ENCODE peak calls at places on chromosomes 16 and 17, in five cellular contexts. Z is K562, N is GM12878, H is HepG2, U is H1. L is an unnamed sample. For H3K27me3, the result is how much of the 10 kb centered on the place peaks cover.

GRCh38 chr17:10547351-10547750 is 2.1 kb downstream of the MYH2 start:
- DNase-seq in H (no peak), N (no peak), U (no peak), Z (no peak), L (no peak)

GRCh38 chr17:72501404-72502110 is 380.7 kb downstream of the SOX9 start:
- DNase-seq in N (no peak), Z (no peak), H (peak), U (no peak), L (no peak)

GRCh38 chr16:67847064-67847861 is at the start of gene CENPT:
- DNase-seq in Z (peak), U (no peak), N (no peak), H (peak), L (no peak)

GRCh38 chr17:82775033-82775823 is 23.4 kb downstream of the TBCD start:
- DNase-seq in N (no peak), U (no peak), H (peak), Z (peak), L (peak)

GRCh38 chr17:1399679-1400512 is at the start of gene YWHAE:
- DNase-seq in N (peak), U (peak), H (peak), Z (peak), L (peak)

GRCh38 chr16:31179153-31179746 is 689 bp upstream of the FUS start:
- DNase-seq in H (no peak), U (no peak), N (no peak), Z (no peak), L (no peak)

GRCh38 chr17:443109-443508 is 90.5 kb upstream of the RPH3AL start:
- DNase-seq in H (no peak), N (no peak), Z (no peak), U (no peak), L (no peak)

GRCh38 chr16:75065149-75065807 is 51.3 kb downstream of the LDHD start:
- DNase-seq in Z (peak), H (no peak), N (no peak), U (no peak), L (no peak)

GRCh38 chr16:10153993-10154788 is 28.0 kb downstream of the GRIN2A start:
- DNase-seq in Z (no peak), N (no peak), U (no peak), H (no peak), L (no peak)

GRCh38 chr17:9893606-9894005 is 11.5 kb downstream of the RCVRN start:
- DNase-seq in H (no peak), U (no peak), N (no peak), Z (no peak), L (no peak)

GRCh38 chr16:56617212-56618085 is 8.1 kb upstream of the MT1E start:
- DNase-seq in N (no peak), H (no peak), Z (no peak), U (no peak), L (no peak)

GRCh38 chr17:59427425-59427921 is 96.0 kb downstream of the YPEL2 start:
- DNase-seq in Z (no peak), U (no peak), N (no peak), H (no peak), L (no peak)

GRCh38 chr16:4689864-4690704 is 3.3 kb upstream of the NUDT16L1 start:
- DNase-seq in U (no peak), N (no peak), H (no peak), Z (no peak), L (no peak)

GRCh38 chr16:66133641-66134402 is 232.7 kb upstream of the CDH5 start:
- DNase-seq in H (no peak), N (no peak), U (no peak), Z (no peak), L (no peak)

GRCh38 chr17:76480676-76481075 is 13.3 kb downstream of the AANAT start:
- DNase-seq in H (no peak), Z (no peak), N (no peak), U (no peak), L (no peak)

GRCh38 chr17:75876938-75877751 is 1.2 kb downstream of the TRIM47 start:
- DNase-seq in U (no peak), Z (no peak), N (no peak), H (peak), L (peak)

GRCh38 chr16:88927010-88927409 is 50.0 kb downstream of the CBFA2T3 start:
- DNase-seq in U (no peak), Z (no peak), H (peak), N (no peak), L (peak)

GRCh38 chr16:67014641-67015315 is 14.2 kb upstream of the CBFB start:
- DNase-seq in Z (no peak), U (no peak), H (no peak), N (no peak), L (no peak)

GRCh38 chr16:10992797-10993196 is 48.4 kb downstream of the CLEC16A start:
- DNase-seq in H (no peak), U (no peak), N (no peak), Z (peak), L (peak)

GRCh38 chr16:31347445-31347844 is 7.5 kb upstream of the ITGAX start:
- DNase-seq in H (no peak), N (no peak), U (no peak), Z (no peak), L (no peak)

GRCh38 chr16:24539850-24540484 is 601 bp downstream of the RBBP6 start:
- DNase-seq in U (no peak), H (no peak), N (no peak), Z (no peak), L (no peak)

GRCh38 chr16:8199390-8199789 is 390.9 kb downstream of the TMEM114 start:
- DNase-seq in U (no peak), Z (no peak), N (no peak), H (no peak), L (no peak)

GRCh38 chr17:76865174-76865573 is 3.0 kb upstream of the MGAT5B start:
- DNase-seq in N (no peak), Z (no peak), H (no peak), U (no peak), L (no peak)

GRCh38 chr17:55420067-55420775 is 1.4 kb downstream of the MMD start:
- DNase-seq in N (no peak), U (no peak), Z (no peak), H (no peak), L (no peak)

GRCh38 chr16:26525856-26526255 is 540.9 kb upstream of the C16orf82 start:
- DNase-seq in U (no peak), H (no peak), N (no peak), Z (no peak), L (no peak)

GRCh38 chr17:4536742-4537411 is 18.3 kb downstream of the MYBBP1A start:
- DNase-seq in Z (no peak), H (no peak), N (no peak), U (no peak), L (no peak)

GRCh38 chr16:31504159-31504558 is 4.0 kb downstream of the RUSF1 start:
- DNase-seq in H (no peak), Z (no peak), U (no peak), N (no peak), L (no peak)

GRCh38 chr17:39271546-39271945 is 45.8 kb upstream of the STAC2 start:
- DNase-seq in H (no peak), N (no peak), U (no peak), Z (no peak), L (no peak)

GRCh38 chr16:27177031-27177774 is 26.1 kb upstream of the KDM8 start:
- DNase-seq in H (no peak), U (no peak), Z (no peak), N (no peak), L (no peak)

GRCh38 chr16:3849751-3850543 is 30.6 kb downstream of the CREBBP start:
- DNase-seq in N (no peak), Z (no peak), H (no peak), U (no peak), L (no peak)

GRCh38 chr16:4535627-4536108 is 2.9 kb downstream of the CDIP1 start:
- DNase-seq in H (no peak), Z (no peak), U (no peak), N (no peak), L (no peak)

GRCh38 chr17:39831588-39831987 is 32.5 kb downstream of the IKZF3 start:
- DNase-seq in N (no peak), H (no peak), U (no peak), Z (no peak), L (no peak)

GRCh38 chr16:35365675-35366074 is 1906.3 kb downstream of the TP53TG3F start:
- DNase-seq in H (no peak), N (no peak), U (no peak), Z (no peak), L (no peak)

GRCh38 chr17:74210191-74211140 is 2.9 kb upstream of the TTYH2 start:
- DNase-seq in U (no peak), N (no peak), H (peak), Z (peak), L (peak)

DNA sequence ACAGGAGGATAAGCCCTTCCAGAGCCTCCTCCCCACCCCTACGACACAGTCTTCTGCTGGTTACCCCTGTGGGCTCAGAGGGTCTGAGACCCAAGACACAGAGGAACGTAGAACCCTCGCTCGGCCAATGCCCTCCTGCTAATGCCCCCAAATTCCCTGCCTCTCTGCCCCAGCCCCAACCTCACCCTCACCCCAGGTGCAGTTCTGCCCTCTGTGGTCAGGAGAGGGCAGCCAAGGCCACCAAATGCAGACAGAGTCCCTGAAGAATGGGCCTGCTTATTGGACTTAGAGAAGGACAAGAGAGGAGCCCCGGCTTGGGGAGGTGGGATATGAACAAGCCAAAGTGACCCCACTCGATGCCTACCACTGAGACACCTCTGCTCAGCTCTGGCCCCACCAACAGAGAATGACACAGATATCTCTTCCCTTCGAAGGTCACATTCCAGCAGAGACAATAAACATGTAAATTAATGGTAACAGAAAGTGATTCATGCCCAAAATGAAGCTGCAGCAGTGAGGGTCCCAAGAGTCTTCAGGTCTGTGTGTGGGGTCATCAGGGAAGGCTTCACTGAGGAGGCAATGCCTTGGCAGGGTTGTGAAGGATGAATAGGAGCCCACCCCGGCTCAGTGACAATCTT is 80.9 kb upstream of the CCL1 start:
- DNase-seq in Z (peak), N (no peak), U (no peak), H (peak), L (no peak)
- H3K27me3 ChIP-seq in Z (under half), N (under half), U (under half), H (under half), L (half or more)

DNA sequence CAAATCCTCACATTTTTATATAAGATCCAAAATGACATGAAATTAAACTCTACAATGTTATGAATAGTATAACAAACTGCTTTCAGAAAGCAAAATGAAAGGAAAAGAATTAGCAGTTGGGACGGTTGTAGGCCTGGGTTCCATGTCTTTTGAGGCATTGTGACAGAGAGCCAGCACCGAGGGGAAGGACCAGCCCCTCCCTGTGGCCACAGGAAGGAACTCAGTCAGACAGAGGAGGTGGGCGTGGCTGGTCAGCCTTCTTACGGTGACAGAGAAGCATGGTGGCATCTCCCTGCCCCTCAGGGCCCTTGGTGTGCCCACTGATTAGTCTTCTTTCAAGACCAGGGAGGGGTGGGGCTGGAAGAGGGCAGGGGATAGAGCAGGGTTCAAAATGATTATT is 5.7 kb downstream of the ZNF319 start:
- DNase-seq in Z (peak), N (no peak), U (no peak), H (peak), L (peak)
- TF ChIP-seq YY1 in Z (no peak), N (no peak), U (no peak), H (no peak), L (no peak)

GRCh38 chr17:50961282-50962220 is 95.4 kb upstream of the TOB1 start:
- DNase-seq in N (no peak), H (no peak), Z (no peak), U (no peak), L (no peak)
- TF ChIP-seq SP1 in N (no peak), H (no peak), Z (no peak), U (no peak), L (no peak)

GRCh38 chr17:36816214-36816613 is 121.1 kb upstream of the LHX1 start:
- DNase-seq in H (no peak), U (no peak), N (no peak), Z (no peak), L (no peak)

GRCh38 chr17:36816889-36817288 is 120.4 kb upstream of the LHX1 start:
- DNase-seq in H (no peak), U (no peak), Z (no peak), N (no peak), L (no peak)

GRCh38 chr17:36814958-36815357 is 122.3 kb upstream of the LHX1 start:
- DNase-seq in N (no peak), U (no peak), Z (no peak), H (no peak), L (no peak)

GRCh38 chr17:36817483-36818048 is 119.7 kb upstream of the LHX1 start:
- DNase-seq in H (no peak), N (no peak), Z (no peak), U (no peak), L (no peak)

GRCh38 chr17:36818134-36818825 is 119.0 kb upstream of the LHX1 start:
- DNase-seq in N (no peak), U (no peak), H (no peak), Z (no peak), L (no peak)
- H3K27me3 ChIP-seq in N (under half), U (under half), H (under half), Z (half or more), L (under half)

GRCh38 chr17:49325980-49326379 is 36.1 kb downstream of the ZNF652 start:
- DNase-seq in U (no peak), H (no peak), N (no peak), Z (no peak), L (no peak)

GRCh38 chr17:49333806-49334205 is 28.2 kb downstream of the ZNF652 start:
- DNase-seq in Z (no peak), U (no peak), H (no peak), N (no peak), L (no peak)

DNA sequence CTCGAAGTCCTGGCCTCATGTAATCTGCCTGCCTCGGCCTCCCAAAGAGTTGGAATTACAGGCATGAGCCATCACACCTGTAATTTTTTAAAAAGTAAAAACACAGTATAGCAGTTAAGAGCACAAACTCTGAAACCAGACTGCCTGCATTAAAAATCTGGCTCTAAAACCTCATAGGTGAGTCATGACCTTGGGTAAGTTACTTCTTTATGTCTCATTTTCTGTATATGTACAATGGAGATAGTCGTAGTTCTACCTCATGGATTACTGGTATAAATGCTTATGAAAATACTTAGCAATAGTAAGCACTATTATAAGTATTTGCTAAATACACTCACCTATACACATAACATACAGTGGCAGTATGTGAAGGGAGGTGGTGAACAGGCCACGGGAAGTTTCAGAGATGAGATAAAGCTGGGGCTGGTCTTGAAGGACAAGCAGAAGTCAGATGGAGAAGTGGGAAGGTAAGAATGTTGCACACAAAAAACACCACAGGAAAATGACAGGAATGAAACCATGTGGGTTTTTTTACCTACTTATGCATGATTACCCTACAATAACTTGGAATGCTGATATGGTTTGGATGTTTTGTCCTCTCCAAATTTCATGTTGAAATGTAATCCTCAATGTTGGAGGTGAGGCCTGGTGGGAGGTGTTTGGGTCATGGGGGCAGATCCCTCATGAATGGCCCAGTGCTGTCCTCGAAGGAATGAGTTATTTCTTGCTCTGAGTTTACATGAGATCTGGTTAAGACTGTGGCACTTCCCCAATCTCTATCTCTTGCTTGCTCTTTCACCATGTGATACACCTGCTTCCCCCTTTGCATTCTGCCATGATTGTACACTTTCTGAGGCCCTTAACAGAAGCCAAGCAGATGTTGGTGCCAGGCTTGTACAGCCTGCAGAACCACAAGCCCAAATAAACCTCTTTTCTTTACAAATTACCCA is 33.9 kb downstream of the ZNF652 start:
- DNase-seq in Z (no peak), U (no peak), H (no peak), N (no peak), L (no peak)
- TF ChIP-seq YY1 in Z (no peak), U (no peak), H (no peak), N (no peak), L (no peak)

GRCh38 chr16:53093162-53093744 is 38.5 kb downstream of the CHD9 start:
- DNase-seq in N (no peak), Z (no peak), U (no peak), H (no peak), L (no peak)

GRCh38 chr16:53097190-53097589 is 42.4 kb downstream of the CHD9 start:
- DNase-seq in N (no peak), H (no peak), U (no peak), Z (no peak), L (no peak)

GRCh38 chr16:53090591-53091507 is 36.1 kb downstream of the CHD9 start:
- DNase-seq in N (peak), U (no peak), Z (no peak), H (peak), L (no peak)

GRCh38 chr16:53091508-53092211 is 36.9 kb downstream of the CHD9 start:
- DNase-seq in U (no peak), H (no peak), N (peak), Z (no peak), L (no peak)

DNA sequence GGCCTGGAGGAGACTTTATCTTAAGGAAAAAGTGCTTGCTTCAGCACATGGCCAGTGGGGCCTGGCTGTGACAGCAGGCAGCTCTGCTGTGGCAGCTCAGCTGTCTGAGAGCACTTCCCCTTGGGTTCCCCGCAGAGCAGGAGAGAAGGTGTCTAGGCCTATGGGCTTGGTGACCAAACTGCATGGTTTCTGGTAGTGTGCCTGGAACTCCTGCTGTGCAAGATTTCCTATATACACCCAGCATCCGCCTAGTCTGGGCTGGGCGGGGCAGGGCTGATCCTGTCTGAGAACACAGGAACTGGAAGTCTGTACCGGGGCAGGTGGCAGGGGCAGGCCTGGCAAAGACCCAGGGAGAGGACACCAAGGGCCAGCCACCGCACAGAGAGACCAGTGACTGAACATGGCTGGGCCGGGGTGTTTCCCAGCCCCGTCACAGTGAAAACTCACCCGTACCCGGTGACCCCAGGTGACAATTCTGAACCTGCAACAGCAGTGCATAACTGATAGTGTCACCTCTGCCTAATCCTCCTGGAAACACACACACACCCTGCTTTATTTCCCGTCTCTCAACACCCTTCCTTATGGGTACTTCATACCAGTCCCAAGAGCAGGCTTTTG is 39.3 kb downstream of the CHD9 start:
- DNase-seq in Z (peak), N (peak), U (no peak), H (no peak), L (no peak)
- TF ChIP-seq SP1 in Z (no peak), N (no peak), U (no peak), H (no peak), L (no peak)

DNA sequence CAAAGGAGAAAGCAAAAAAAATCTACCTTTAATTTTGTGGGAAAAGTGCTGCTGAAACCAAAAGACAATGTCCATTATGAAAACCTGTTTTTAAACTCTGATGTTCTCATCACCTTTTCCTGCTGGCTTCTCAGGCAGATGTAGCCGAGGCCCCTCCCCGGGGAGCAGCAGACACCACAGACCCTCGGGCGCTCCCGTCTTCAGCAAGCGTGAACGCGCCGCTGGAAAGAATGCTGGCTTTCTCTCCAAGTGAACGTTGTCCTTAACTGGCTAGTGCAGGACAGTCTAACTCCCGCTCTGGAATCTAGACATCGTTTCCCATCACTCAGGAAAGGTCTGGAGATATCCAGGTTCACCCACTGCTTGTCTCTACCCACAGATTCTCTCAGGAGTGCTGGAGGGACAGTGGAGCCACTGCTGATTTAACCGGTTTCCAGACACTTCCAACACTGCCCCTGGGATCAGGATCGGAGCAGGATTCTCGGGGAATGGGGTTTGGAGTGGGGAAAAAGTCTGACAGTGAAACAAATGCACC is 211.2 kb downstream of the RBFOX3 start:
- DNase-seq in N (no peak), H (no peak), Z (no peak), U (no peak), L (no peak)
- H3K27me3 ChIP-seq in N (under half), H (half or more), Z (half or more), U (under half), L (under half)

L was measured in HCT116.